ENCODE peak calls at places on chromosome 10, in five cellular contexts. I, Z, A, L and E are unnamed samples. For H3K4me1 and H3K9me3, the result is how much of the 10 kb centered on the place peaks cover.

GRCh38 chr10:69481280-69481679 is 30.0 kb downstream of the TSPAN15 start:
- DNase-seq in I (no peak), A (no peak), Z (no peak), L (no peak), E (no peak)

GRCh38 chr10:117222552-117223412 is 18.1 kb upstream of the SLC18A2 start:
- DNase-seq in L (no peak), A (no peak), Z (no peak), I (no peak), E (peak)

GRCh38 chr10:52191049-52191448 is 123.0 kb upstream of the DKK1 start:
- DNase-seq in A (no peak), Z (no peak), L (no peak), I (no peak), E (no peak)

GRCh38 chr10:75679546-75679945 is 248.1 kb downstream of the LRMDA start:
- DNase-seq in A (no peak), I (no peak), L (no peak), Z (no peak), E (no peak)

GRCh38 chr10:78729810-78730209 is 339.0 kb upstream of the ZMIZ1 start:
- DNase-seq in I (no peak), Z (no peak), A (no peak), L (no peak), E (no peak)

GRCh38 chr10:69901623-69902505 is 100.2 kb downstream of the COL13A1 start:
- DNase-seq in A (peak), L (peak), Z (peak), I (peak), E (peak)

GRCh38 chr10:91907914-91908357 is 1.4 kb downstream of the FGFBP3 start:
- DNase-seq in L (peak), Z (peak), I (no peak), A (no peak), E (no peak)

GRCh38 chr10:260819-261429 is 125.7 kb downstream of the ZMYND11 start:
- DNase-seq in I (no peak), L (no peak), A (no peak), Z (no peak), E (no peak)

GRCh38 chr10:21496285-21497176 is 29.0 kb downstream of the SKIDA1 start:
- DNase-seq in L (peak), Z (peak), I (peak), A (peak), E (peak)

GRCh38 chr10:71770789-71771188 is 2.5 kb downstream of the VSIR start:
- DNase-seq in L (no peak), Z (peak), I (no peak), A (no peak), E (no peak)

GRCh38 chr10:3046941-3047621 is 20.3 kb upstream of the PFKP start:
- DNase-seq in L (no peak), I (peak), A (no peak), Z (peak), E (no peak)

GRCh38 chr10:130686680-130687300 is 550.6 kb downstream of the GLRX3 start:
- DNase-seq in I (no peak), L (peak), A (peak), Z (no peak), E (no peak)

GRCh38 chr10:72079356-72079755 is 9.0 kb downstream of the SPOCK2 start:
- DNase-seq in I (no peak), Z (no peak), A (no peak), L (no peak), E (no peak)

GRCh38 chr10:21487416-21488180 is 37.9 kb downstream of the SKIDA1 start:
- DNase-seq in L (no peak), Z (no peak), I (no peak), A (no peak), E (no peak)

GRCh38 chr10:88114368-88114767 is 250.9 kb downstream of the PTEN start:
- DNase-seq in Z (no peak), L (peak), I (peak), A (peak), E (no peak)

DNA sequence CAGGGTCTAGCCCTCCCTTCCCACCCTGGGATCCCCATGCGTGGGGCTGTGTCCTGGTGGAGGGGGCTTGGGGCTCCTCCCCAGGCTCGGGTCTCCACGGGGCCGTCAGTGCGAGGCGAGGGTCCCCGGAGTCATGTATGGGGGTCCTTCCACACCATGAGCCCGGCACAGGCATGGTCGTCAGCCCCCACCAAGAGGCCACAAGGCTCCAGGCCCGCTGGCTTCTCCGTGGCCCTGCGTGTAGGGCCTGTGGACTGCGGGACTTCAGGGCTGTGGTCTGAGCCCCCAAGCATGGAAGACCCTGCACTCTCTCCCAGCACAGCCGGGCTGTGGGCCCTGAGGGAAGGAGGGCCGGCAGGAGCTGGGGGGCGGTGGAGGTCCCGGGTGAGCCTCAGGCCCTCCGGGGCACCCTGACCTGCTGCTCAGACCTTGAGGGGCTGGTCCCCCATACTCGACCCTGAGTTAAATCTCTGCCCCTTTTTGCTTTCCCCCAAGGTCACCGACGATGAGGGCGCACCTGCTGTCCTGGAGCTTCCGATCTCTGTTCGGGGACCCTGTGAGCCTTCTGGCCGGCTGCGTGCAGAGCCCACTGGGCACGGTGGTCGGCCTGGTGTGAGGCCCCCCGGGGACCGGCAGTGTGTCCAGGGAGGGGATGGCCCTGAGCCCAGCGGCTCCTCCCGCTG is 19.7 kb downstream of the PWWP2B start:
- DNase-seq in Z (peak), L (no peak), I (no peak), A (no peak), E (no peak)
- H3K4me1 ChIP-seq in Z (half or more), L (under half), I (under half), A (under half), E (half or more)

GRCh38 chr10:108791794-108792474 is 1131.4 kb downstream of the XPNPEP1 start:
- DNase-seq in Z (no peak), A (no peak), I (peak), L (no peak), E (no peak)

GRCh38 chr10:108788891-108789290 is 1134.4 kb downstream of the XPNPEP1 start:
- DNase-seq in L (no peak), I (no peak), A (no peak), Z (no peak), E (no peak)

GRCh38 chr10:108787932-108788331 is 1135.4 kb downstream of the XPNPEP1 start:
- DNase-seq in Z (no peak), L (no peak), A (no peak), I (peak), E (no peak)

GRCh38 chr10:108791030-108791429 is 1132.3 kb downstream of the XPNPEP1 start:
- DNase-seq in I (no peak), Z (no peak), L (no peak), A (no peak), E (no peak)

GRCh38 chr10:108789911-108790310 is 1133.4 kb downstream of the XPNPEP1 start:
- DNase-seq in Z (no peak), A (no peak), I (peak), L (no peak), E (no peak)
- H3K9me3 ChIP-seq in Z (under half), A (half or more), I (under half), L (under half), E (under half)

GRCh38 chr10:103278424-103278823 is 1.5 kb downstream of the INA start:
- DNase-seq in A (no peak), Z (no peak), L (no peak), I (no peak), E (no peak)

GRCh38 chr10:103276941-103277712 is at the start of gene INA:
- DNase-seq in I (peak), A (no peak), L (peak), Z (no peak), E (no peak)

GRCh38 chr10:103277713-103278299 is 868 bp downstream of the INA start:
- DNase-seq in L (no peak), I (no peak), A (no peak), Z (no peak), E (no peak)

GRCh38 chr10:103276251-103276936 is 544 bp upstream of the INA start:
- DNase-seq in L (no peak), A (no peak), Z (no peak), I (no peak), E (no peak)

DNA sequence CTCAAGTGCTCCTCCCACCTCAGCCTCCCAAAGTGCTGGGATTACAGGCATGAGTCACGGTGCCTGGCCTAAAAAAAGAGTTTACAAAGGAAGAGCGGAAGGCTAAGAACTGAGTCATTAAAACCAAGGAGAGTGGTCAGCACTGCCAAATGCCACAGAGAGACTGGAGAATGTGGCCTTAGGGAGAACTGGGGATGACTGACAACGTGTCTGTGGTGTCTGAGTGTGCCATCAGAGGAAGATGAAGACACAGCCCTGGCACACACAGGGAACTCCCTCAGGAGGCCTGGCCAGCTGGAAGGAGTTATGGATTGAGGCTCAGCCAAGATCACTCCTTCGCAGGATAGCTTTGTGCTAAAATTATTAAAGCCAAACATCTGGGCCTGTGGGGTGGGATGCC is 3.9 kb upstream of the INA start:
- DNase-seq in L (peak), I (peak), A (no peak), Z (no peak), E (no peak)
- H3K27ac ChIP-seq in L (peak), I (no peak), A (no peak), Z (no peak), E (no peak)

GRCh38 chr10:124155781-124156401 is 62.5 kb upstream of the CHST15 start:
- DNase-seq in L (no peak), A (no peak), Z (peak), I (no peak), E (no peak)

GRCh38 chr10:124152781-124153600 is 59.6 kb upstream of the CHST15 start:
- DNase-seq in I (peak), Z (peak), A (peak), L (peak), E (no peak)

GRCh38 chr10:124151466-124152095 is 58.2 kb upstream of the CHST15 start:
- DNase-seq in A (no peak), Z (no peak), I (no peak), L (no peak), E (no peak)

GRCh38 chr10:124152139-124152780 is 58.9 kb upstream of the CHST15 start:
- DNase-seq in Z (peak), A (peak), I (peak), L (peak), E (no peak)

GRCh38 chr10:124153601-124153930 is 60.2 kb upstream of the CHST15 start:
- DNase-seq in L (no peak), A (no peak), Z (no peak), I (no peak), E (no peak)
- H3K4me1 ChIP-seq in L (under half), A (under half), Z (under half), I (under half), E (under half)

GRCh38 chr10:37687581-37687980 is 169.8 kb downstream of the ZNF248 start:
- DNase-seq in Z (no peak), I (no peak), L (no peak), A (no peak), E (no peak)

GRCh38 chr10:37682617-37683016 is 174.8 kb downstream of the ZNF248 start:
- DNase-seq in L (no peak), I (no peak), Z (no peak), A (no peak), E (peak)

GRCh38 chr10:37681617-37681999 is 175.8 kb downstream of the ZNF248 start:
- DNase-seq in L (no peak), Z (no peak), I (no peak), A (no peak), E (no peak)

GRCh38 chr10:37684765-37685164 is 172.6 kb downstream of the ZNF248 start:
- DNase-seq in Z (no peak), L (no peak), I (no peak), A (no peak), E (no peak)

DNA sequence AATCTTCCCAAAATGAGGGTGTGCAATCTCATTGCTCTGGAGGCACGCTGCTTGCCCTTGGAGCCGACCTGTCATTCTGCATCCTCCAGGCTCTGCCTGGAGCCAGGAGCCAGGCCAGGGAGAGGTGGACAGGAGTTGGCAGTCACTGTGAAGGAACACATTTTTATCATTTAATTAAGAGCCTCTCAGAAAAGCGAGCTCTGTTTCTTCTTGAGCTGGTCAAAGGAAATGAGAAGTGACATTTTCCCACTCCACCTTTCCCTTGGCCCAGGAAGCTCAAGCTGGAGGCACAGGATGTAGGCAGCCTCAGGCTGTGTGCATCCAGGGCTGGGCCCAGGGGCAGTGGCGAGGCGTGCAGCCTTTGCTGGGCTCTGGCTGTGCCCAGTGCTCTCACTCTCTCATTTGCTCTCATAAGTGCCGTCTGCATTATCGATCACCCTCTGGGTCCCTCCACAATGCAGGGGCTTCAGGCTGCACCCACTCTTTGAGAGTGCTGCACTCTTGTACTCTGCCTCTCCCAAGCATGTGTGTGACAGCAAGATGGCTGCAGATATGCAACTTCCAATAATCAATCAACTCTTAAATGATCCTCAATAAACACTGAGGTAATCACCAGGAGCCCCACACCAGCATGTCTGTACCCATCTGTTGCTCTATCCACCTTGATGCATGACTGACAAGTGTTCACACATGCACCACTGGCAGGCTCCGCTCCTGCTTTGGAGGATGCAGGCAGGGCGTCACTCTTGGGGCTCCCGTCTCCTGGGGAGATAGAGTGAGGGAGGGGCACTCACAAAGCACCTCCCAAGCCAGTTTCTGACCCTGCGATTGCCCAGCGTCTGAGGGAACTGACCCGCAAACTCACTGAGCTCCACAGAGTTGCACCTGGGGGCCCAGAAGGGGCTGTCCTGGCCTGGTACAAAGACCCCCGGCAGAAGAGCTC is 171.4 kb downstream of the ZNF248 start:
- DNase-seq in L (no peak), Z (no peak), A (no peak), I (no peak), E (no peak)
- H3K9me3 ChIP-seq in L (under half), Z (under half), A (under half), I (under half), E (under half)

GRCh38 chr10:22712246-22712958 is 2.0 kb downstream of the PIP4K2A start:
- DNase-seq in Z (no peak), I (peak), A (no peak), L (no peak), E (no peak)
- H3K27ac ChIP-seq in Z (peak), I (no peak), A (no peak), L (no peak), E (peak)